ENCODE peak calls at places on chromosomes 12 and 14, in four cellular contexts. Z is neuronal stem cell, G is AG08395, M is T follicular helper cell. S is an unnamed sample.

GRCh38 chr12:101501410-101502045 is 26.4 kb downstream of the SPIC start:
- DNase-seq in M (no peak), G (no peak), Z (no peak), S (no peak)

GRCh38 chr14:76599141-76599540 is 162.1 kb upstream of the VASH1 start:
- DNase-seq in Z (no peak), G (no peak), M (no peak), S (no peak)

GRCh38 chr14:66082009-66082408 is 404.2 kb upstream of the CCDC196 start:
- DNase-seq in G (peak; percentile 20), Z (no peak), M (no peak), S (no peak)

GRCh38 chr12:130064999-130065398 is 97.3 kb upstream of the FZD10 start:
- DNase-seq in M (no peak), G (no peak), Z (no peak), S (no peak)

GRCh38 chr14:74964787-74965769 is 9.7 kb upstream of the PGF start:
- DNase-seq in M (no peak), G (peak; percentile 59), Z (no peak), S (no peak)

GRCh38 chr12:124673881-124674617 is 106.6 kb upstream of the NCOR2 start:
- DNase-seq in M (no peak), G (no peak), Z (no peak), S (peak; percentile 78)

GRCh38 chr14:100022772-100023451 is 42.3 kb upstream of the EVL start:
- DNase-seq in G (peak; percentile 77), M (no peak), Z (no peak), S (no peak)

GRCh38 chr12:70398862-70399261 is 32.8 kb downstream of the KCNMB4 start:
- DNase-seq in Z (no peak), G (no peak), M (no peak), S (no peak)

GRCh38 chr12:111819191-111820158 is 22.6 kb upstream of the MAPKAPK5 start:
- DNase-seq in M (no peak), Z (no peak), G (no peak), S (no peak)

GRCh38 chr12:5534800-5535199 is 102.9 kb downstream of the NTF3 start:
- DNase-seq in M (no peak), Z (no peak), G (no peak), S (no peak)

GRCh38 chr14:52068741-52069616 is at the start of gene NID2:
- DNase-seq in Z (peak; percentile 89), M (no peak), G (peak; percentile 95), S (peak; percentile 76)

GRCh38 chr14:74492413-74493342 is at the start of gene NPC2:
- DNase-seq in Z (no peak), G (no peak), M (no peak), S (no peak)

GRCh38 chr12:29589271-29589670 is 91.8 kb upstream of the OVCH1 start:
- DNase-seq in G (no peak), Z (no peak), M (no peak), S (no peak)

GRCh38 chr12:76337583-76337982 is 10.6 kb downstream of the BBS10 start:
- DNase-seq in Z (no peak), G (peak; percentile 40), M (no peak), S (no peak)

GRCh38 chr12:122452701-122453285 is 30.3 kb upstream of the CLIP1 start:
- DNase-seq in M (no peak), G (no peak), Z (no peak), S (no peak)

GRCh38 chr14:100737526-100737925 is 10.8 kb downstream of the DLK1 start:
- DNase-seq in G (no peak), Z (no peak), M (no peak), S (no peak)

GRCh38 chr14:25887251-25887908 is 710.5 kb downstream of the NOVA1 start:
- DNase-seq in M (no peak), G (no peak), Z (no peak), S (no peak)

S was measured in frontal cortex.